ENCODE peak calls at places on chromosome 13, in ten cellular contexts. J, Y, D, A, K, N, X, B, U and R are unnamed samples.

GRCh38 chr13:49632156-49632555 is 3.8 kb downstream of the ARL11 start:
- DNase-seq in J (no peak), Y (no peak), D (no peak), A (no peak), K (no peak), N (no peak), X (no peak), B (no peak), U (no peak), R (no peak)

GRCh38 chr13:112740502-112741131 is 50.8 kb downstream of the ATP11A start:
- DNase-seq in J (peak; percentile 60), Y (peak; percentile 93), D (no peak), A (peak; percentile 59), K (peak; percentile 61), N (no peak), X (no peak), B (no peak), U (peak; percentile 77), R (no peak)

GRCh38 chr13:75566658-75567057 is 17.1 kb downstream of the UCHL3 start:
- DNase-seq in J (peak; percentile 42), Y (no peak), D (no peak), A (peak; percentile 51), K (peak; percentile 53), N (no peak), X (no peak), B (no peak), U (no peak), R (peak; percentile 64)

GRCh38 chr13:24097667-24098066 is 62.9 kb upstream of the SPATA13 start:
- DNase-seq in J (peak; percentile 2), Y (no peak), D (no peak), A (no peak), K (no peak), N (no peak), X (no peak), B (no peak), U (no peak), R (no peak)

GRCh38 chr13:112450567-112451240 is 74.5 kb downstream of the SPACA7 start:
- DNase-seq in J (no peak), Y (no peak), D (no peak), A (no peak), K (no peak), N (no peak), X (no peak), B (no peak), U (peak; percentile 86), R (no peak)

GRCh38 chr13:73767747-73768315 is 366.4 kb downstream of the KLF12 start:
- DNase-seq in J (peak; percentile 5), Y (no peak), D (peak; percentile 13), A (no peak), K (no peak), N (no peak), X (no peak), B (no peak), U (peak; percentile 6), R (peak; percentile 27)

GRCh38 chr13:102197193-102197592 is 204.7 kb downstream of the FGF14 start:
- DNase-seq in J (peak; percentile 41), Y (no peak), D (no peak), A (no peak), K (no peak), N (no peak), X (no peak), B (no peak), U (peak; percentile 69), R (peak; percentile 28)

GRCh38 chr13:105642511-105642958 is 892.9 kb downstream of the EFNB2 start:
- DNase-seq in J (peak; percentile 77), Y (no peak), D (no peak), A (peak; percentile 30), K (peak; percentile 12), N (no peak), X (no peak), B (no peak), U (no peak), R (peak; percentile 40)

GRCh38 chr13:100333141-100333540 is 244.2 kb downstream of the PCCA start:
- DNase-seq in J (peak; percentile 4), Y (no peak), D (no peak), A (no peak), K (no peak), N (no peak), X (no peak), B (no peak), U (no peak), R (no peak)

GRCh38 chr13:98921786-98922185 is 56.1 kb downstream of the DOCK9 start:
- DNase-seq in J (no peak), Y (no peak), D (no peak), A (no peak), K (no peak), N (no peak), X (no peak), B (peak; percentile 10), U (no peak), R (no peak)

GRCh38 chr13:52374389-52374788 is 31.6 kb downstream of the THSD1 start:
- DNase-seq in J (no peak), Y (no peak), D (no peak), A (no peak), K (no peak), N (no peak), X (no peak), B (no peak), U (no peak), R (no peak)

GRCh38 chr13:33092422-33092987 is 76.3 kb downstream of the KL start:
- DNase-seq in J (no peak), Y (no peak), D (no peak), A (no peak), K (no peak), N (no peak), X (no peak), B (no peak), U (no peak), R (no peak)

GRCh38 chr13:48410199-48410598 is 2.7 kb downstream of the LPAR6 start:
- DNase-seq in J (no peak), Y (no peak), D (no peak), A (no peak), K (no peak), N (no peak), X (no peak), B (no peak), U (no peak), R (no peak)

GRCh38 chr13:24306632-24307031 is 2.7 kb upstream of the C1QTNF9 start:
- DNase-seq in J (peak; percentile 6), Y (peak; percentile 3), D (no peak), A (peak; percentile 59), K (peak; percentile 42), N (no peak), X (no peak), B (no peak), U (no peak), R (peak; percentile 67)

GRCh38 chr13:110756268-110756667 is 42.8 kb downstream of the ING1 start:
- DNase-seq in J (no peak), Y (no peak), D (no peak), A (peak; percentile 72), K (no peak), N (no peak), X (no peak), B (no peak), U (no peak), R (no peak)

GRCh38 chr13:100721885-100722512 is 47.4 kb upstream of the TMTC4 start:
- DNase-seq in J (peak; percentile 35), Y (peak; percentile 20), D (peak; percentile 44), A (peak; percentile 49), K (peak; percentile 34), N (peak; percentile 9), X (no peak), B (no peak), U (peak; percentile 59), R (peak; percentile 63)

GRCh38 chr13:104816716-104817115 is 1718.7 kb downstream of the EFNB2 start:
- DNase-seq in J (no peak), Y (no peak), D (no peak), A (no peak), K (peak; percentile 88), N (no peak), X (no peak), B (no peak), U (no peak), R (no peak)

GRCh38 chr13:73876323-73876722 is 257.9 kb downstream of the KLF12 start:
- DNase-seq in J (no peak), Y (no peak), D (no peak), A (peak; percentile 19), K (no peak), N (no peak), X (no peak), B (no peak), U (no peak), R (no peak)

GRCh38 chr13:95067303-95067702 is 233.9 kb downstream of the ABCC4 start:
- DNase-seq in J (peak; percentile 7), Y (no peak), D (no peak), A (peak; percentile 39), K (peak; percentile 5), N (no peak), X (no peak), B (no peak), U (no peak), R (peak; percentile 61)

GRCh38 chr13:39602277-39602613 is 748 bp downstream of the LHFPL6 start:
- DNase-seq in J (no peak), Y (no peak), D (peak; percentile 46), A (no peak), K (no peak), N (no peak), X (no peak), B (no peak), U (no peak), R (no peak)

GRCh38 chr13:37816276-37816675 is 53.3 kb downstream of the TRPC4 start:
- DNase-seq in J (no peak), Y (no peak), D (no peak), A (peak; percentile 61), K (no peak), N (no peak), X (no peak), B (no peak), U (no peak), R (no peak)

GRCh38 chr13:29339386-29340272 is 255.9 kb downstream of the SLC7A1 start:
- DNase-seq in J (no peak), Y (no peak), D (no peak), A (no peak), K (no peak), N (no peak), X (no peak), B (no peak), U (no peak), R (no peak)

GRCh38 chr13:41384749-41385503 is 72.4 kb upstream of the RGCC start:
- DNase-seq in J (no peak), Y (no peak), D (peak; percentile 25), A (peak; percentile 19), K (no peak), N (no peak), X (no peak), B (no peak), U (no peak), R (peak; percentile 36)

GRCh38 chr13:25232937-25233515 is 54.3 kb downstream of the MTMR6 start:
- DNase-seq in J (peak; percentile 49), Y (no peak), D (peak; percentile 25), A (peak; percentile 35), K (peak; percentile 31), N (no peak), X (no peak), B (no peak), U (peak; percentile 43), R (peak; percentile 65)

GRCh38 chr13:39538826-39539555 is 64.0 kb downstream of the LHFPL6 start:
- DNase-seq in J (peak; percentile 65), Y (no peak), D (no peak), A (peak; percentile 78), K (peak; percentile 45), N (no peak), X (no peak), B (no peak), U (no peak), R (peak; percentile 42)

GRCh38 chr13:48233886-48234488 is 981 bp downstream of the ITM2B start:
- DNase-seq in J (peak; percentile 50), Y (no peak), D (no peak), A (no peak), K (no peak), N (no peak), X (no peak), B (no peak), U (no peak), R (peak; percentile 29)

GRCh38 chr13:109387438-109387837 is 398.9 kb downstream of the IRS2 start:
- DNase-seq in J (no peak), Y (no peak), D (no peak), A (no peak), K (no peak), N (no peak), X (no peak), B (no peak), U (no peak), R (no peak)

GRCh38 chr13:81639984-81640582 is 1299.2 kb upstream of the SPRY2 start:
- DNase-seq in J (no peak), Y (no peak), D (no peak), A (peak; percentile 0), K (no peak), N (no peak), X (no peak), B (no peak), U (no peak), R (peak; percentile 56)